ENCODE peak calls at places on chromosomes 7 and 10, in four cellular contexts. One of them, this sample, is unnamed. For H3K4me1, the result is how much of the 10 kb centered on the place peaks cover.

GRCh38 chr10:133182190-133182589 is 22.2 kb downstream of the KNDC1 start:
- DNase-seq in A673: no peak
- DNase-seq in heart right ventricle: no peak
- DNase-seq in cardiac muscle cell: no peak
- DNase-seq in this sample: no peak

GRCh38 chr10:34732926-34733325 is 82.2 kb downstream of the PARD3 start:
- DNase-seq in A673: peak
- DNase-seq in heart right ventricle: no peak
- DNase-seq in cardiac muscle cell: no peak
- DNase-seq in this sample: no peak

GRCh38 chr10:5219262-5219661 is 22.6 kb downstream of the AKR1C4 start:
- DNase-seq in A673: no peak
- DNase-seq in heart right ventricle: no peak
- DNase-seq in cardiac muscle cell: no peak
- DNase-seq in this sample: no peak

GRCh38 chr7:71488308-71488707 is 356.4 kb downstream of the GALNT17 start:
- DNase-seq in A673: no peak
- DNase-seq in heart right ventricle: no peak
- DNase-seq in cardiac muscle cell: peak
- DNase-seq in this sample: no peak

GRCh38 chr10:89873047-89873446 is 171.7 kb downstream of the KIF20B start:
- DNase-seq in A673: no peak
- DNase-seq in heart right ventricle: no peak
- DNase-seq in cardiac muscle cell: no peak
- DNase-seq in this sample: no peak

GRCh38 chr10:78255796-78256638 is 222.4 kb downstream of the RPS24 start:
- DNase-seq in A673: no peak
- DNase-seq in heart right ventricle: peak
- DNase-seq in cardiac muscle cell: peak
- DNase-seq in this sample: peak

GRCh38 chr7:155769701-155770100 is 42.6 kb downstream of the SHH start:
- DNase-seq in A673: no peak
- DNase-seq in heart right ventricle: no peak
- DNase-seq in cardiac muscle cell: peak
- DNase-seq in this sample: no peak

GRCh38 chr7:26156454-26157365 is 4.7 kb downstream of the NFE2L3 start:
- DNase-seq in A673: peak
- DNase-seq in heart right ventricle: no peak
- DNase-seq in cardiac muscle cell: peak
- DNase-seq in this sample: no peak

GRCh38 chr10:26555719-26556368 is 117.7 kb downstream of the APBB1IP start:
- DNase-seq in A673: peak
- DNase-seq in heart right ventricle: peak
- DNase-seq in cardiac muscle cell: peak
- DNase-seq in this sample: peak

GRCh38 chr10:17453377-17454091 is 861 bp downstream of the ST8SIA6 start:
- DNase-seq in A673: peak
- DNase-seq in heart right ventricle: peak
- DNase-seq in cardiac muscle cell: peak
- DNase-seq in this sample: peak

GRCh38 chr7:23477962-23478866 is 7.9 kb upstream of the IGF2BP3 start:
- DNase-seq in A673: no peak
- DNase-seq in heart right ventricle: no peak
- DNase-seq in cardiac muscle cell: no peak
- DNase-seq in this sample: no peak

GRCh38 chr7:37247881-37248280 is 200.8 kb downstream of the ELMO1 start:
- DNase-seq in A673: no peak
- DNase-seq in heart right ventricle: no peak
- DNase-seq in cardiac muscle cell: peak
- DNase-seq in this sample: no peak

GRCh38 chr10:97494863-97495506 is 3.2 kb downstream of the MMS19 start:
- DNase-seq in A673: peak
- DNase-seq in heart right ventricle: no peak
- DNase-seq in cardiac muscle cell: peak
- DNase-seq in this sample: no peak

GRCh38 chr7:48285365-48285764 is 114.1 kb downstream of the ABCA13 start:
- DNase-seq in A673: no peak
- DNase-seq in heart right ventricle: no peak
- DNase-seq in cardiac muscle cell: no peak
- DNase-seq in this sample: no peak

GRCh38 chr10:97590748-97591139 is 1.2 kb downstream of the C10orf62 start:
- DNase-seq in A673: no peak
- DNase-seq in heart right ventricle: no peak
- DNase-seq in cardiac muscle cell: no peak
- DNase-seq in this sample: no peak

GRCh38 chr7:30139836-30140384 is 5.1 kb downstream of the MTURN start:
- DNase-seq in A673: no peak
- DNase-seq in heart right ventricle: no peak
- DNase-seq in cardiac muscle cell: no peak
- DNase-seq in this sample: no peak
- H3K4me1 ChIP-seq in A673: under half
- H3K4me1 ChIP-seq in heart right ventricle: half or more
- H3K4me1 ChIP-seq in cardiac muscle cell: under half
- H3K4me1 ChIP-seq in this sample: under half

DNA sequence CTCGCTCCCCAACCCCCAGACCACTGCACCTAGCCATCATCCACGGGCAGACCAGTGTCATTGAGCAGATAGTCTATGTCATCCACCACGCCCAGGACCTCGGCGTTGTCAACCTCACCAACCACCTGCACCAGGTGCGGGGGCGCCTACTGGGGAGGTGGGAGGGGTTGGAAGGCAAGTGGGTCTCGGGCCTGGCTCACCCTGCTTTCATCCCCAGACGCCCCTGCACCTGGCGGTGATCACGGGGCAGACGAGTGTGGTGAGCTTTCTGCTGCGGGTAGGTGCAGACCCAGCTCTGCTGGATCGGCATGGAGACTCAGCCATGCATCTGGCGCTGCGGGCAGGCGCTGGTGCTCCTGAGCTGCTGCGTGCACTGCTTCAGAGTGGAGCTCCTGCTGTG is 4.6 kb downstream of the NFKB2 start:
- DNase-seq in A673: no peak
- DNase-seq in heart right ventricle: no peak
- DNase-seq in cardiac muscle cell: no peak
- DNase-seq in this sample: no peak
- H3K4me1 ChIP-seq in A673: under half
- H3K4me1 ChIP-seq in heart right ventricle: under half
- H3K4me1 ChIP-seq in cardiac muscle cell: under half
- H3K4me1 ChIP-seq in this sample: under half

GRCh38 chr10:60363187-60363586 is 26.5 kb downstream of the ANK3 start:
- DNase-seq in A673: no peak
- DNase-seq in heart right ventricle: no peak
- DNase-seq in cardiac muscle cell: no peak
- DNase-seq in this sample: no peak

GRCh38 chr10:60358282-60358681 is 31.4 kb downstream of the ANK3 start:
- DNase-seq in A673: no peak
- DNase-seq in heart right ventricle: no peak
- DNase-seq in cardiac muscle cell: no peak
- DNase-seq in this sample: no peak

GRCh38 chr10:60367014-60367413 is 22.7 kb downstream of the ANK3 start:
- DNase-seq in A673: no peak
- DNase-seq in heart right ventricle: no peak
- DNase-seq in cardiac muscle cell: no peak
- DNase-seq in this sample: no peak

GRCh38 chr10:60359066-60359465 is 30.6 kb downstream of the ANK3 start:
- DNase-seq in A673: no peak
- DNase-seq in heart right ventricle: no peak
- DNase-seq in cardiac muscle cell: no peak
- DNase-seq in this sample: no peak

GRCh38 chr10:60362461-60362860 is 27.2 kb downstream of the ANK3 start:
- DNase-seq in A673: no peak
- DNase-seq in heart right ventricle: no peak
- DNase-seq in cardiac muscle cell: no peak
- DNase-seq in this sample: no peak
- H3K4me1 ChIP-seq in A673: under half
- H3K4me1 ChIP-seq in heart right ventricle: under half
- H3K4me1 ChIP-seq in cardiac muscle cell: under half
- H3K4me1 ChIP-seq in this sample: under half

GRCh38 chr7:34207810-34208209 is 302.5 kb downstream of the BMPER start:
- DNase-seq in A673: no peak
- DNase-seq in heart right ventricle: no peak
- DNase-seq in cardiac muscle cell: peak
- DNase-seq in this sample: no peak
- H3K4me1 ChIP-seq in A673: under half
- H3K4me1 ChIP-seq in heart right ventricle: under half
- H3K4me1 ChIP-seq in cardiac muscle cell: under half
- H3K4me1 ChIP-seq in this sample: under half

GRCh38 chr7:150358433-150358832 is 10.2 kb upstream of the REPIN1 start:
- DNase-seq in A673: no peak
- DNase-seq in heart right ventricle: no peak
- DNase-seq in cardiac muscle cell: no peak
- DNase-seq in this sample: no peak
- H3K4me1 ChIP-seq in A673: under half
- H3K4me1 ChIP-seq in heart right ventricle: under half
- H3K4me1 ChIP-seq in cardiac muscle cell: under half
- H3K4me1 ChIP-seq in this sample: under half

This sample was measured in aorta.